ENCODE peak calls at places on chromosomes 1 and 21, in four cellular contexts. One of them, this sample, is unnamed.

GRCh38 chr1:28886731-28887417 is 27.5 kb upstream of the EPB41 start:
- DNase-seq in prostate gland: peak
- DNase-seq in heart right ventricle: peak
- DNase-seq in tibial artery: peak
- DNase-seq in this sample: peak

GRCh38 chr1:42484382-42484781 is 21.3 kb downstream of the CCDC30 start:
- DNase-seq in prostate gland: no peak
- DNase-seq in heart right ventricle: peak
- DNase-seq in tibial artery: no peak
- DNase-seq in this sample: peak

GRCh38 chr1:37338658-37339057 is 135.7 kb upstream of the ZC3H12A start:
- DNase-seq in prostate gland: no peak
- DNase-seq in heart right ventricle: no peak
- DNase-seq in tibial artery: no peak
- DNase-seq in this sample: no peak

GRCh38 chr1:93692983-93693591 is 11.4 kb upstream of the BCAR3 start:
- DNase-seq in prostate gland: peak
- DNase-seq in heart right ventricle: no peak
- DNase-seq in tibial artery: no peak
- DNase-seq in this sample: peak

GRCh38 chr1:209506101-209506500 is 77.4 kb upstream of the CAMK1G start:
- DNase-seq in prostate gland: no peak
- DNase-seq in heart right ventricle: no peak
- DNase-seq in tibial artery: no peak
- DNase-seq in this sample: no peak

GRCh38 chr1:62294211-62294610 is 25.0 kb downstream of the KANK4 start:
- DNase-seq in prostate gland: no peak
- DNase-seq in heart right ventricle: no peak
- DNase-seq in tibial artery: no peak
- DNase-seq in this sample: no peak

GRCh38 chr1:29575826-29576225 is 339.5 kb downstream of the PTPRU start:
- DNase-seq in prostate gland: no peak
- DNase-seq in heart right ventricle: no peak
- DNase-seq in tibial artery: no peak
- DNase-seq in this sample: no peak

GRCh38 chr1:14437410-14437913 is 161.0 kb upstream of the KAZN start:
- DNase-seq in prostate gland: no peak
- DNase-seq in heart right ventricle: no peak
- DNase-seq in tibial artery: no peak
- DNase-seq in this sample: no peak

GRCh38 chr1:27418326-27418761 is 25.9 kb downstream of the GPR3 start:
- DNase-seq in prostate gland: peak
- DNase-seq in heart right ventricle: peak
- DNase-seq in tibial artery: peak
- DNase-seq in this sample: peak

GRCh38 chr1:183515002-183515689 is 42.8 kb downstream of the SMG7 start:
- DNase-seq in prostate gland: no peak
- DNase-seq in heart right ventricle: no peak
- DNase-seq in tibial artery: no peak
- DNase-seq in this sample: peak

GRCh38 chr1:234543442-234544093 is 64.6 kb upstream of the TARBP1 start:
- DNase-seq in prostate gland: no peak
- DNase-seq in heart right ventricle: peak
- DNase-seq in tibial artery: no peak
- DNase-seq in this sample: no peak

GRCh38 chr1:57839488-57839887 is 415.6 kb upstream of the DAB1 start:
- DNase-seq in prostate gland: no peak
- DNase-seq in heart right ventricle: no peak
- DNase-seq in tibial artery: no peak
- DNase-seq in this sample: no peak

GRCh38 chr21:27555996-27556395 is 589.1 kb upstream of the ADAMTS5 start:
- DNase-seq in prostate gland: no peak
- DNase-seq in heart right ventricle: no peak
- DNase-seq in tibial artery: no peak
- DNase-seq in this sample: no peak

GRCh38 chr1:226708967-226709396 is 30.1 kb downstream of the ITPKB start:
- DNase-seq in prostate gland: no peak
- DNase-seq in heart right ventricle: no peak
- DNase-seq in tibial artery: no peak
- DNase-seq in this sample: peak

GRCh38 chr1:83999316-83999819 is 436 bp upstream of the TTLL7 start:
- DNase-seq in prostate gland: peak
- DNase-seq in heart right ventricle: no peak
- DNase-seq in tibial artery: peak
- DNase-seq in this sample: peak

GRCh38 chr1:183887826-183888819 is 83.2 kb downstream of the RGL1 start:
- DNase-seq in prostate gland: peak
- DNase-seq in heart right ventricle: no peak
- DNase-seq in tibial artery: no peak
- DNase-seq in this sample: no peak

GRCh38 chr1:966603-967295 is 467 bp downstream of the PLEKHN1 start:
- DNase-seq in prostate gland: peak
- DNase-seq in heart right ventricle: peak
- DNase-seq in tibial artery: peak
- DNase-seq in this sample: peak

GRCh38 chr1:47778280-47778679 is 218.9 kb downstream of the TRABD2B start:
- DNase-seq in prostate gland: no peak
- DNase-seq in heart right ventricle: no peak
- DNase-seq in tibial artery: no peak
- DNase-seq in this sample: no peak

GRCh38 chr1:99674665-99675064 is 28.8 kb downstream of the PALMD start:
- DNase-seq in prostate gland: no peak
- DNase-seq in heart right ventricle: no peak
- DNase-seq in tibial artery: no peak
- DNase-seq in this sample: no peak

GRCh38 chr1:207826557-207827487 is 75.0 kb downstream of the CD46 start:
- DNase-seq in prostate gland: peak
- DNase-seq in heart right ventricle: no peak
- DNase-seq in tibial artery: peak
- DNase-seq in this sample: no peak

GRCh38 chr1:172394811-172395210 is 25.7 kb upstream of the C1orf105 start:
- DNase-seq in prostate gland: no peak
- DNase-seq in heart right ventricle: no peak
- DNase-seq in tibial artery: no peak
- DNase-seq in this sample: peak

GRCh38 chr1:166089804-166090203 is 77.0 kb downstream of the FAM78B start:
- DNase-seq in prostate gland: no peak
- DNase-seq in heart right ventricle: no peak
- DNase-seq in tibial artery: no peak
- DNase-seq in this sample: no peak

GRCh38 chr1:8740034-8740449 is 77.4 kb downstream of the RERE start:
- DNase-seq in prostate gland: no peak
- DNase-seq in heart right ventricle: no peak
- DNase-seq in tibial artery: no peak
- DNase-seq in this sample: peak

GRCh38 chr21:16320110-16320509 is 590.3 kb downstream of the USP25 start:
- DNase-seq in prostate gland: no peak
- DNase-seq in heart right ventricle: no peak
- DNase-seq in tibial artery: no peak
- DNase-seq in this sample: no peak

GRCh38 chr1:174131032-174131638 is 28.2 kb upstream of the RABGAP1L start:
- DNase-seq in prostate gland: no peak
- DNase-seq in heart right ventricle: no peak
- DNase-seq in tibial artery: no peak
- DNase-seq in this sample: no peak

GRCh38 chr1:223180803-223181321 is 37.8 kb upstream of the TLR5 start:
- DNase-seq in prostate gland: no peak
- DNase-seq in heart right ventricle: peak
- DNase-seq in tibial artery: peak
- DNase-seq in this sample: no peak

GRCh38 chr1:52913014-52913413 is 8.5 kb downstream of the ECHDC2 start:
- DNase-seq in prostate gland: no peak
- DNase-seq in heart right ventricle: no peak
- DNase-seq in tibial artery: no peak
- DNase-seq in this sample: no peak

GRCh38 chr1:26696645-26697440 is 1.0 kb downstream of the ARID1A start:
- DNase-seq in prostate gland: no peak
- DNase-seq in heart right ventricle: peak
- DNase-seq in tibial artery: peak
- DNase-seq in this sample: peak

GRCh38 chr1:246005067-246005466 is 502.0 kb downstream of the SMYD3 start:
- DNase-seq in prostate gland: no peak
- DNase-seq in heart right ventricle: no peak
- DNase-seq in tibial artery: no peak
- DNase-seq in this sample: peak

GRCh38 chr1:239357867-239358266 is 28.5 kb upstream of the CHRM3 start:
- DNase-seq in prostate gland: no peak
- DNase-seq in heart right ventricle: no peak
- DNase-seq in tibial artery: no peak
- DNase-seq in this sample: no peak

GRCh38 chr1:64624859-64625258 is 120.0 kb upstream of the RAVER2 start:
- DNase-seq in prostate gland: no peak
- DNase-seq in heart right ventricle: no peak
- DNase-seq in tibial artery: no peak
- DNase-seq in this sample: no peak

GRCh38 chr1:3548156-3548893 is 63.0 kb downstream of the MEGF6 start:
- DNase-seq in prostate gland: no peak
- DNase-seq in heart right ventricle: no peak
- DNase-seq in tibial artery: no peak
- DNase-seq in this sample: peak

DNA sequence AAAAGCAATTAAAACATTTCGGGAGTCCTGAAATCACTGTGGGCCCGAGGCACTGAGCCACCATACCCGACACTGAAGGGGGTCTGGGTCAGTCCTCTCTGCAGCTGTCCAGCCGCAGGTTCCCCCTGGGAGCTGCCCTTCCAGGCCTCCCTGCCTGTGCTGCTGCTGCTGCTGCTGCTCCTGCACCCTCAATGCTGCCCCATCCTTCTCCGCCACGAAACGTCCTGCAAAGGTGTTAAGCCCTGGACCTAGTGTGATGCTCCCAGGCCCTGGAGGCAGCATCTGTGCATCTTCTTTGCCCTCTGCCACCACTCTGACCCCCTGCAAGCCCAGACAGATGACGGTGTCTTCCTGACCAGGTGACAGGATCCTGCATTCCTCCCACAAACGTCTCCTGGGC is 513.3 kb downstream of the NPHP4 start:
- DNase-seq in prostate gland: no peak
- DNase-seq in heart right ventricle: no peak
- DNase-seq in tibial artery: no peak
- DNase-seq in this sample: no peak
- H3K4me3 ChIP-seq in prostate gland: no peak
- H3K4me3 ChIP-seq in heart right ventricle: no peak
- H3K4me3 ChIP-seq in tibial artery: no peak
- H3K4me3 ChIP-seq in this sample: no peak

GRCh38 chr1:230109871-230110667 is 43.0 kb downstream of the GALNT2 start:
- DNase-seq in prostate gland: no peak
- DNase-seq in heart right ventricle: no peak
- DNase-seq in tibial artery: no peak
- DNase-seq in this sample: no peak
- TF ChIP-seq CTCF in prostate gland: no peak
- TF ChIP-seq CTCF in heart right ventricle: no peak
- TF ChIP-seq CTCF in tibial artery: no peak
- TF ChIP-seq CTCF in this sample: no peak

GRCh38 chr1:35646043-35646442 is 4.7 kb upstream of the PSMB2 start:
- DNase-seq in prostate gland: no peak
- DNase-seq in heart right ventricle: no peak
- DNase-seq in tibial artery: no peak
- DNase-seq in this sample: peak
- H3K4me3 ChIP-seq in prostate gland: no peak
- H3K4me3 ChIP-seq in heart right ventricle: no peak
- H3K4me3 ChIP-seq in tibial artery: no peak
- H3K4me3 ChIP-seq in this sample: no peak

GRCh38 chr21:31457675-31458074 is 113.6 kb upstream of the TIAM1 start:
- DNase-seq in prostate gland: no peak
- DNase-seq in heart right ventricle: no peak
- DNase-seq in tibial artery: no peak
- DNase-seq in this sample: no peak
- TF ChIP-seq CTCF in prostate gland: no peak
- TF ChIP-seq CTCF in heart right ventricle: no peak
- TF ChIP-seq CTCF in tibial artery: no peak
- TF ChIP-seq CTCF in this sample: no peak

DNA sequence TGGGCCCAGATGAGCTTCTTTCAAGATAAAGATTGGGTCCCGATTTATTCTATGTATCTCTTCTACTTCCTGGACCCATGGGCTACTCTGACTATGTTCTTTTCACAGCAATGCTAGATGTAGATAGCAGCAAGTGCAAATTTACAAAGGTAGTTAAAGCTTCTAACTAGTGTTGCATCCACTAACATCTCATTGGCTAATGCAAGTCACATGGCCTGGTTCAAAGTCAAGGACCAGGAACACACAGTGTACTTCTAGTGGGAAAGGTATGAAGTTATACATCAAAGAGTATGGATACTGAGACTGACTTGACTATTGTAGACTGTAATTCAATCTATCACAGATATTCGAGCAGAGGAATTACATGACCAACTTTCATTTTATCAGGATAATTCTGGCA is 588.8 kb downstream of the PLA2G4A start:
- DNase-seq in prostate gland: no peak
- DNase-seq in heart right ventricle: no peak
- DNase-seq in tibial artery: no peak
- DNase-seq in this sample: no peak
- H3K4me3 ChIP-seq in prostate gland: no peak
- H3K4me3 ChIP-seq in heart right ventricle: no peak
- H3K4me3 ChIP-seq in tibial artery: no peak
- H3K4me3 ChIP-seq in this sample: no peak

GRCh38 chr1:232508161-232508661 is 121.7 kb downstream of the SIPA1L2 start:
- DNase-seq in prostate gland: no peak
- DNase-seq in heart right ventricle: no peak
- DNase-seq in tibial artery: no peak
- DNase-seq in this sample: no peak
- TF ChIP-seq CTCF in prostate gland: no peak
- TF ChIP-seq CTCF in heart right ventricle: no peak
- TF ChIP-seq CTCF in tibial artery: no peak
- TF ChIP-seq CTCF in this sample: no peak

DNA sequence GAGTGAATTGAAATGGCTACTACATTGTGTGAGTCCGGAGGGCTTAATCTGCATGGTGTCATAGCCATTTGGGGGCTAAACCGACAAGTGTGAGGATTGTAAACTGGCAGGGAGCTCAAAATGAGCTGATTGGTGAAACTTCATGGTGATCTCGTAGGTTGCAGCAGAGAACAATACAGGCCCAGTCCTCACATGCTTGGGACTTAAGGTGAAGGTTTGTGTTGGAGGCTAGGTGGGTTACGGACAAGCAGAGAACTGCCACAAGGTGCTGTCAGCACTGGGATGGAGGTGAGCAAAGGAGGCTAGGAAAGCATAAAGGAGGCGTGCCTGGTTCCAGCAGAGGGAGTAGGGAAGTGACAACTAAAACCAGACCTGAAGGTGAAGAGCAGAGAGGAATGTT is 9.4 kb downstream of the PGM1 start:
- DNase-seq in prostate gland: no peak
- DNase-seq in heart right ventricle: no peak
- DNase-seq in tibial artery: no peak
- DNase-seq in this sample: no peak
- H3K4me3 ChIP-seq in prostate gland: no peak
- H3K4me3 ChIP-seq in heart right ventricle: no peak
- H3K4me3 ChIP-seq in tibial artery: no peak
- H3K4me3 ChIP-seq in this sample: no peak

This sample was measured in foreskin fibroblast.